ENCODE peak calls at places on chromosome 22, in ten cellular contexts. X, P, N, M, Y, H, O, U, D and L are unnamed samples.
A peak's percentile ranks its signal among the peaks of the same experiment; 100 is the strongest.

GRCh38 chr22:20904980-20905355 is 12.2 kb upstream of the CRKL start:
- DNase-seq in N (no peak), D (no peak), U (peak; percentile 2), O (no peak), X (no peak), Y (no peak), M (no peak), P (no peak), H (no peak), L (no peak)

GRCh38 chr22:21816787-21817496 is 50.5 kb downstream of the MAPK1 start:
- DNase-seq in N (peak; percentile 98), O (peak; percentile 9), U (no peak), P (no peak), M (no peak), X (no peak), D (peak; percentile 95), Y (no peak), H (peak; percentile 68), L (peak; percentile 11)

GRCh38 chr22:36374603-36375024 is 13.2 kb downstream of the MYH9 start:
- DNase-seq in D (peak; percentile 77), M (no peak), X (no peak), H (peak; percentile 81), U (peak; percentile 83), O (no peak), Y (no peak), N (peak; percentile 60), P (no peak), L (no peak)

GRCh38 chr22:33906954-33907353 is 13.3 kb downstream of the LARGE1 start:
- DNase-seq in P (no peak), Y (no peak), D (no peak), U (no peak), N (no peak), O (no peak), X (no peak), H (no peak), M (no peak), L (no peak)

GRCh38 chr22:30396871-30397655 is at the start of gene SEC14L2:
- DNase-seq in X (peak; percentile 88), Y (peak; percentile 66), N (peak; percentile 53), P (peak; percentile 82), O (peak; percentile 24), D (peak; percentile 26), M (peak; percentile 74), U (peak; percentile 86), H (peak; percentile 53), L (peak; percentile 83)

GRCh38 chr22:44037519-44038370 is 13.6 kb downstream of the PARVB start:
- DNase-seq in M (no peak), P (no peak), U (no peak), Y (peak; percentile 76), H (peak; percentile 84), D (peak; percentile 97), O (no peak), X (no peak), N (peak; percentile 92), L (no peak)

GRCh38 chr22:20573176-20573829 is 65.9 kb downstream of the MED15 start:
- DNase-seq in N (no peak), H (no peak), D (peak; percentile 50), Y (no peak), U (no peak), P (no peak), O (no peak), M (no peak), X (no peak), L (no peak)

GRCh38 chr22:37999236-37999635 is 14.9 kb upstream of the SOX10 start:
- DNase-seq in Y (no peak), O (no peak), U (no peak), P (no peak), D (no peak), N (no peak), M (no peak), X (no peak), H (peak; percentile 64), L (no peak)

GRCh38 chr22:19820880-19821522 is 33.7 kb downstream of the GNB1L start:
- DNase-seq in Y (no peak), X (peak; percentile 56), M (no peak), D (no peak), O (no peak), H (no peak), U (no peak), P (peak; percentile 63), N (no peak), L (peak; percentile 7)

GRCh38 chr22:36722055-36722454 is 18.5 kb upstream of the CACNG2 start:
- DNase-seq in Y (no peak), U (no peak), M (no peak), D (no peak), H (no peak), X (no peak), N (no peak), P (no peak), O (no peak), L (no peak)

GRCh38 chr22:41417622-41418390 is 28.8 kb downstream of the TOB2 start:
- DNase-seq in O (no peak), H (no peak), D (no peak), X (peak; percentile 98), U (peak; percentile 97), N (no peak), Y (no peak), M (peak; percentile 92), P (peak; percentile 98), L (no peak)
- H3K27ac ChIP-seq in O (no peak overlapping the region), H (peak overlapping the region; percentile 72), D (no peak overlapping the region), X (peak overlapping the region; percentile 84), U (peak overlapping the region; percentile 24), N (no peak overlapping the region), Y (no peak overlapping the region), M (peak overlapping the region; percentile 92), P (peak overlapping the region; percentile 88), L (no peak overlapping the region)

DNA sequence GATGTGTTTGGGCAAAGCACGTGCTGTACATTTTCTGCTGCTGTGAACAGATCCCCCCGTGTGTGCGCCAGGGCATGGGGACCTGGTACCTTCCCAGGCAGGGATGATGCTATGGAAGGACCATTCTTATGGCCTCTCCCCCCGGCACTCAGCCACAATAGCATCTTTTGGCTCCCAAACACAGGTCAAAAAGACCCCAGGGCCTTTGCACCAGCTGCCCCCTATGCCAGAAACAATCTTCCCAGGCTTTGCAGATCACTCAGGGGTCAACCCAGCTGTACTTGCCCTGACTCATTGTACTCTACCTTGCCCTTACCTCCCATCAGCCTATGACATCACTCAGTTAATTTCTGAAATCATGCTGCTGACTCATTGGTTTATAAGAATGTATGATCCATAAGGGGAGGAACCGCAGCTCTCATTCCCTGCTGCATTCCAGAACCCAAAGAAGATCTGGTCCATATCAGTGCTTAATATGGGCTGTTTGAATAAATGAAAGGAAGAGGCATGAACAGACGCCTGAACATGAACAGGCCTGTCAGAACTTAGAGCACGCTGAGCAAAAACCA is 100.7 kb downstream of the CELSR1 start:
- DNase-seq in M (no peak), P (no peak), U (no peak), X (no peak), D (peak; percentile 63), H (peak; percentile 52), O (no peak), Y (no peak), N (no peak), L (no peak)
- H3K27ac ChIP-seq in M (no peak overlapping the region), P (no peak overlapping the region), U (no peak overlapping the region), X (no peak overlapping the region), D (no peak overlapping the region), H (peak overlapping the region; percentile 58), O (no peak overlapping the region), Y (no peak overlapping the region), N (no peak overlapping the region), L (no peak overlapping the region)

DNA sequence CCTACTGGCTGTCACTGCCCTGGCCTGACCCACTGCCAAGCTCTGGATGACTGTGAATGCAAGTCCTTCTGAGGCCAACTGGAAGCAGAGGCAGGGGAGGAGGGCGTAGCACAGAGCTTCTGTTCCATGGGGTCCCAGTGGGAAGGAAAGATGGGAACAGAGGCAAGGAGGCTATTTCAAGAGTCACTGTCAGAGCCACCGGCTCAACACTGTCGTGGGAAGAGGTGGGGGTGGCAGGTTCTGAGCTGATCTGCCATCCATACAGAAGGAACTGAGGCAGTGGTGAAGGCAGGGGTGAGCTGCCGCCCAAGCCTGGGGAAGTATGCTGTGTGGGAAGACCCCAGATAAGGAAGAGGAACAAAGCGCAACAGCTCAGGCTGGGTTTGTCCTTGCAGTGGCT is 54.7 kb downstream of the SGSM3 start:
- DNase-seq in D (no peak), M (no peak), O (no peak), P (no peak), U (no peak), N (no peak), Y (no peak), H (no peak), X (no peak), L (no peak)
- H3K27ac ChIP-seq in D (no peak overlapping the region), M (no peak overlapping the region), O (no peak overlapping the region), P (no peak overlapping the region), U (no peak overlapping the region), N (no peak overlapping the region), Y (no peak overlapping the region), H (peak overlapping the region; percentile 3), X (no peak overlapping the region), L (no peak overlapping the region)

GRCh38 chr22:32352681-32353080 is 5.0 kb upstream of the RFPL3 start:
- DNase-seq in Y (peak; percentile 20), D (no peak), O (no peak), H (no peak), U (no peak), P (no peak), M (no peak), N (no peak), X (no peak), L (no peak)

GRCh38 chr22:32354360-32355351 is 3.0 kb upstream of the RFPL3 start:
- DNase-seq in U (no peak), X (no peak), P (no peak), M (no peak), Y (peak; percentile 36), O (no peak), D (peak; percentile 67), N (peak; percentile 45), H (peak; percentile 86), L (no peak)

GRCh38 chr22:32353292-32353691 is 4.4 kb upstream of the RFPL3 start:
- DNase-seq in X (no peak), D (no peak), H (no peak), N (no peak), O (no peak), P (no peak), M (no peak), U (no peak), Y (no peak), L (no peak)

GRCh38 chr22:32353840-32354239 is 3.8 kb upstream of the RFPL3 start:
- DNase-seq in D (no peak), X (no peak), H (no peak), O (no peak), P (no peak), U (no peak), N (no peak), Y (peak; percentile 41), M (no peak), L (no peak)

GRCh38 chr22:32355760-32356159 is 1.9 kb upstream of the RFPL3 start:
- DNase-seq in N (no peak), U (no peak), H (peak; percentile 13), O (no peak), P (no peak), D (no peak), M (no peak), X (no peak), Y (peak; percentile 20), L (no peak)
- H3K27ac ChIP-seq in N (no peak overlapping the region), U (no peak overlapping the region), H (peak overlapping the region; percentile 81), O (no peak overlapping the region), P (no peak overlapping the region), D (no peak overlapping the region), M (no peak overlapping the region), X (no peak overlapping the region), Y (no peak overlapping the region), L (no peak overlapping the region)

GRCh38 chr22:46738642-46738960 is 549 bp upstream of the CERK start:
- DNase-seq in D (no peak), O (no peak), H (no peak), N (no peak), Y (no peak), M (peak; percentile 35), P (no peak), X (no peak), U (no peak), L (no peak)
- H3K27ac ChIP-seq in D (peak overlapping the region; percentile 55), O (peak overlapping the region; percentile 76), H (peak overlapping the region; percentile 96), N (no peak overlapping the region), Y (peak overlapping the region; percentile 68), M (peak overlapping the region; percentile 99), P (peak overlapping the region; percentile 78), X (peak overlapping the region; percentile 82), U (peak overlapping the region; percentile 70), L (peak overlapping the region; percentile 23)